ENCODE peak calls at places on chromosomes 4 and X, in nine cellular contexts. One of them, this sample, is unnamed. For H3K27me3 and H3K4me1, the result is how much of the 10 kb centered on the place peaks cover.

GRCh38 chrX:110284159-110284558 is 33.7 kb downstream of the AMMECR1 start:
- DNase-seq in GM23248: peak
- DNase-seq in HepG2: no peak
- DNase-seq in CD4-positive, CD25-positive, alpha-beta regulatory T cell: no peak
- DNase-seq in colonic mucosa: no peak
- DNase-seq in neural progenitor cell: no peak
- DNase-seq in upper lobe of right lung: no peak
- DNase-seq in CD8-positive, alpha-beta T cell: no peak
- DNase-seq in CD8-positive, alpha-beta memory T cell: no peak
- DNase-seq in this sample: no peak

GRCh38 chrX:23610491-23610890 is 56.8 kb upstream of the PRDX4 start:
- DNase-seq in GM23248: peak
- DNase-seq in HepG2: no peak
- DNase-seq in CD4-positive, CD25-positive, alpha-beta regulatory T cell: no peak
- DNase-seq in colonic mucosa: no peak
- DNase-seq in neural progenitor cell: no peak
- DNase-seq in upper lobe of right lung: no peak
- DNase-seq in CD8-positive, alpha-beta T cell: no peak
- DNase-seq in CD8-positive, alpha-beta memory T cell: no peak
- DNase-seq in this sample: no peak

GRCh38 chrX:47283015-47283771 is 50.4 kb downstream of the USP11 start:
- DNase-seq in GM23248: peak
- DNase-seq in HepG2: peak
- DNase-seq in CD4-positive, CD25-positive, alpha-beta regulatory T cell: no peak
- DNase-seq in colonic mucosa: no peak
- DNase-seq in neural progenitor cell: no peak
- DNase-seq in upper lobe of right lung: no peak
- DNase-seq in CD8-positive, alpha-beta T cell: no peak
- DNase-seq in CD8-positive, alpha-beta memory T cell: no peak
- DNase-seq in this sample: no peak

GRCh38 chr4:4712800-4713528 is 146.5 kb upstream of the MSX1 start:
- DNase-seq in GM23248: no peak
- DNase-seq in HepG2: peak
- DNase-seq in CD4-positive, CD25-positive, alpha-beta regulatory T cell: no peak
- DNase-seq in colonic mucosa: no peak
- DNase-seq in neural progenitor cell: no peak
- DNase-seq in upper lobe of right lung: no peak
- DNase-seq in CD8-positive, alpha-beta T cell: no peak
- DNase-seq in CD8-positive, alpha-beta memory T cell: no peak
- DNase-seq in this sample: no peak

GRCh38 chr4:180084561-180084960 is 2158.6 kb upstream of the TENM3 start:
- DNase-seq in GM23248: no peak
- DNase-seq in HepG2: no peak
- DNase-seq in CD4-positive, CD25-positive, alpha-beta regulatory T cell: no peak
- DNase-seq in colonic mucosa: no peak
- DNase-seq in neural progenitor cell: no peak
- DNase-seq in upper lobe of right lung: no peak
- DNase-seq in CD8-positive, alpha-beta T cell: no peak
- DNase-seq in CD8-positive, alpha-beta memory T cell: no peak
- DNase-seq in this sample: no peak

GRCh38 chr4:42392436-42392835 is 4.9 kb upstream of the SHISA3 start:
- DNase-seq in GM23248: no peak
- DNase-seq in HepG2: no peak
- DNase-seq in CD4-positive, CD25-positive, alpha-beta regulatory T cell: no peak
- DNase-seq in colonic mucosa: no peak
- DNase-seq in neural progenitor cell: no peak
- DNase-seq in upper lobe of right lung: no peak
- DNase-seq in CD8-positive, alpha-beta T cell: no peak
- DNase-seq in CD8-positive, alpha-beta memory T cell: no peak
- DNase-seq in this sample: no peak

GRCh38 chr4:5931526-5931925 is 38.6 kb upstream of the CRMP1 start:
- DNase-seq in GM23248: no peak
- DNase-seq in HepG2: no peak
- DNase-seq in CD4-positive, CD25-positive, alpha-beta regulatory T cell: no peak
- DNase-seq in colonic mucosa: no peak
- DNase-seq in neural progenitor cell: no peak
- DNase-seq in upper lobe of right lung: no peak
- DNase-seq in CD8-positive, alpha-beta T cell: no peak
- DNase-seq in CD8-positive, alpha-beta memory T cell: no peak
- DNase-seq in this sample: no peak

GRCh38 chr4:15526924-15527592 is 57.4 kb downstream of the CC2D2A start:
- DNase-seq in GM23248: no peak
- DNase-seq in HepG2: no peak
- DNase-seq in CD4-positive, CD25-positive, alpha-beta regulatory T cell: no peak
- DNase-seq in colonic mucosa: no peak
- DNase-seq in neural progenitor cell: no peak
- DNase-seq in upper lobe of right lung: no peak
- DNase-seq in CD8-positive, alpha-beta T cell: no peak
- DNase-seq in CD8-positive, alpha-beta memory T cell: no peak
- DNase-seq in this sample: no peak

GRCh38 chr4:78293841-78294301 is 236.7 kb downstream of the FRAS1 start:
- DNase-seq in GM23248: peak
- DNase-seq in HepG2: no peak
- DNase-seq in CD4-positive, CD25-positive, alpha-beta regulatory T cell: no peak
- DNase-seq in colonic mucosa: no peak
- DNase-seq in neural progenitor cell: peak
- DNase-seq in upper lobe of right lung: no peak
- DNase-seq in CD8-positive, alpha-beta T cell: no peak
- DNase-seq in CD8-positive, alpha-beta memory T cell: no peak
- DNase-seq in this sample: no peak

GRCh38 chr4:123421227-123421941 is 24.8 kb downstream of the SPRY1 start:
- DNase-seq in GM23248: peak
- DNase-seq in HepG2: no peak
- DNase-seq in CD4-positive, CD25-positive, alpha-beta regulatory T cell: peak
- DNase-seq in colonic mucosa: no peak
- DNase-seq in neural progenitor cell: no peak
- DNase-seq in upper lobe of right lung: no peak
- DNase-seq in CD8-positive, alpha-beta T cell: no peak
- DNase-seq in CD8-positive, alpha-beta memory T cell: no peak
- DNase-seq in this sample: no peak

GRCh38 chr4:76300012-76300411 is 6.5 kb upstream of the STBD1 start:
- DNase-seq in GM23248: no peak
- DNase-seq in HepG2: no peak
- DNase-seq in CD4-positive, CD25-positive, alpha-beta regulatory T cell: no peak
- DNase-seq in colonic mucosa: no peak
- DNase-seq in neural progenitor cell: no peak
- DNase-seq in upper lobe of right lung: no peak
- DNase-seq in CD8-positive, alpha-beta T cell: no peak
- DNase-seq in CD8-positive, alpha-beta memory T cell: no peak
- DNase-seq in this sample: no peak

GRCh38 chrX:275967-276587 is 5.1 kb upstream of the PLCXD1 start:
- DNase-seq in GM23248: peak
- DNase-seq in HepG2: peak
- DNase-seq in CD4-positive, CD25-positive, alpha-beta regulatory T cell: peak
- DNase-seq in colonic mucosa: peak
- DNase-seq in neural progenitor cell: peak
- DNase-seq in upper lobe of right lung: peak
- DNase-seq in CD8-positive, alpha-beta T cell: no peak
- DNase-seq in CD8-positive, alpha-beta memory T cell: peak
- DNase-seq in this sample: peak

GRCh38 chr4:185265942-185266341 is 56.5 kb downstream of the SNX25 start:
- DNase-seq in GM23248: peak
- DNase-seq in HepG2: no peak
- DNase-seq in CD4-positive, CD25-positive, alpha-beta regulatory T cell: peak
- DNase-seq in colonic mucosa: no peak
- DNase-seq in neural progenitor cell: no peak
- DNase-seq in upper lobe of right lung: no peak
- DNase-seq in CD8-positive, alpha-beta T cell: no peak
- DNase-seq in CD8-positive, alpha-beta memory T cell: no peak
- DNase-seq in this sample: no peak

GRCh38 chrX:118807151-118808017 is 16.2 kb upstream of the ZCCHC12 start:
- DNase-seq in GM23248: peak
- DNase-seq in HepG2: peak
- DNase-seq in CD4-positive, CD25-positive, alpha-beta regulatory T cell: peak
- DNase-seq in colonic mucosa: peak
- DNase-seq in neural progenitor cell: peak
- DNase-seq in upper lobe of right lung: no peak
- DNase-seq in CD8-positive, alpha-beta T cell: no peak
- DNase-seq in CD8-positive, alpha-beta memory T cell: no peak
- DNase-seq in this sample: no peak

GRCh38 chr4:67437974-67438713 is 107.2 kb downstream of the CENPC start:
- DNase-seq in GM23248: peak
- DNase-seq in HepG2: peak
- DNase-seq in CD4-positive, CD25-positive, alpha-beta regulatory T cell: no peak
- DNase-seq in colonic mucosa: no peak
- DNase-seq in neural progenitor cell: no peak
- DNase-seq in upper lobe of right lung: no peak
- DNase-seq in CD8-positive, alpha-beta T cell: no peak
- DNase-seq in CD8-positive, alpha-beta memory T cell: no peak
- DNase-seq in this sample: no peak

GRCh38 chr4:156931267-156931666 is 40.3 kb downstream of the PDGFC start:
- DNase-seq in GM23248: peak
- DNase-seq in HepG2: peak
- DNase-seq in CD4-positive, CD25-positive, alpha-beta regulatory T cell: no peak
- DNase-seq in colonic mucosa: no peak
- DNase-seq in neural progenitor cell: no peak
- DNase-seq in upper lobe of right lung: no peak
- DNase-seq in CD8-positive, alpha-beta T cell: no peak
- DNase-seq in CD8-positive, alpha-beta memory T cell: no peak
- DNase-seq in this sample: peak

DNA sequence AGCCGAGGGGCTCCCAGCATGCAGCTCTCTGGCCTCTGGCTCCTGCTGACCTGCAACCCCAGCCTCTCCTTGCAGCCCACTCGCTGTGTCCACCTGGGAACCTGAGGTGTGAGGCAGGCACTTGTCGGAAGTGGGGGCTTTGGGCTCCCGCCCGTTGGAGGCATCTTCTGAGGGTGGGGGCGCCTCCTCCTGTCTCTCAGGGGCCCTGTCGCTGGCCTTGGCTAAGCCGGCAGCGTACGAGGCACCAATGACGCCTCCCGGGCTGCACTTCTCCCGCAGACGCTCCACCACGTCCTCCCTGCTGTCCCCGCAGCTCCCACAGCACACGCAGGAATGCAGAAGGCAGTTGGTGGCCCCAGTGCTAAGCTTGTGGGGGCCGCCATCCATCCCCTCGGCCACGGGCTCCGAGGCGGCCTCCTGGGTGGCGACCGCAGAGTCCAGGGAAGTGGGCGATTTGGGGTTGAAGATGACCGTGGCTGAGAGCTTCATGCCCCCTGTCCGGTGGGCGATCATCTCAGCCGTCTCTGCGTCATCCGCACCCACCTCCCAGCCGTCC is 42.5 kb upstream of the MXD4 start:
- DNase-seq in GM23248: no peak
- DNase-seq in HepG2: no peak
- DNase-seq in CD4-positive, CD25-positive, alpha-beta regulatory T cell: no peak
- DNase-seq in colonic mucosa: peak
- DNase-seq in neural progenitor cell: no peak
- DNase-seq in upper lobe of right lung: no peak
- DNase-seq in CD8-positive, alpha-beta T cell: no peak
- DNase-seq in CD8-positive, alpha-beta memory T cell: no peak
- DNase-seq in this sample: no peak
- H3K27me3 ChIP-seq in GM23248: under half
- H3K27me3 ChIP-seq in HepG2: under half
- H3K27me3 ChIP-seq in CD4-positive, CD25-positive, alpha-beta regulatory T cell: under half
- H3K27me3 ChIP-seq in colonic mucosa: under half
- H3K27me3 ChIP-seq in neural progenitor cell: under half
- H3K27me3 ChIP-seq in upper lobe of right lung: under half
- H3K27me3 ChIP-seq in CD8-positive, alpha-beta T cell: under half
- H3K27me3 ChIP-seq in CD8-positive, alpha-beta memory T cell: under half
- H3K27me3 ChIP-seq in this sample: under half

GRCh38 chr4:8439914-8440490 is 521 bp downstream of the ACOX3 start:
- DNase-seq in GM23248: no peak
- DNase-seq in HepG2: peak
- DNase-seq in CD4-positive, CD25-positive, alpha-beta regulatory T cell: no peak
- DNase-seq in colonic mucosa: no peak
- DNase-seq in neural progenitor cell: peak
- DNase-seq in upper lobe of right lung: no peak
- DNase-seq in CD8-positive, alpha-beta T cell: no peak
- DNase-seq in CD8-positive, alpha-beta memory T cell: no peak
- DNase-seq in this sample: no peak
- H3K4me1 ChIP-seq in GM23248: under half
- H3K4me1 ChIP-seq in HepG2: under half
- H3K4me1 ChIP-seq in CD4-positive, CD25-positive, alpha-beta regulatory T cell: half or more
- H3K4me1 ChIP-seq in colonic mucosa: under half
- H3K4me1 ChIP-seq in neural progenitor cell: under half
- H3K4me1 ChIP-seq in upper lobe of right lung: half or more
- H3K4me1 ChIP-seq in CD8-positive, alpha-beta T cell: half or more
- H3K4me1 ChIP-seq in CD8-positive, alpha-beta memory T cell: under half
- H3K4me1 ChIP-seq in this sample: under half

GRCh38 chrX:40150503-40150902 is 52.7 kb upstream of the BCOR start:
- DNase-seq in GM23248: no peak
- DNase-seq in HepG2: no peak
- DNase-seq in CD4-positive, CD25-positive, alpha-beta regulatory T cell: no peak
- DNase-seq in colonic mucosa: no peak
- DNase-seq in neural progenitor cell: peak
- DNase-seq in upper lobe of right lung: no peak
- DNase-seq in CD8-positive, alpha-beta T cell: no peak
- DNase-seq in CD8-positive, alpha-beta memory T cell: no peak
- DNase-seq in this sample: no peak
- H3K27me3 ChIP-seq in GM23248: under half
- H3K27me3 ChIP-seq in HepG2: under half
- H3K27me3 ChIP-seq in CD4-positive, CD25-positive, alpha-beta regulatory T cell: under half
- H3K27me3 ChIP-seq in colonic mucosa: half or more
- H3K27me3 ChIP-seq in neural progenitor cell: half or more
- H3K27me3 ChIP-seq in upper lobe of right lung: under half
- H3K27me3 ChIP-seq in CD8-positive, alpha-beta T cell: under half
- H3K27me3 ChIP-seq in CD8-positive, alpha-beta memory T cell: under half
- H3K27me3 ChIP-seq in this sample: under half

GRCh38 chr4:41299486-41299885 is 42.8 kb downstream of the UCHL1 start:
- DNase-seq in GM23248: no peak
- DNase-seq in HepG2: no peak
- DNase-seq in CD4-positive, CD25-positive, alpha-beta regulatory T cell: no peak
- DNase-seq in colonic mucosa: no peak
- DNase-seq in neural progenitor cell: no peak
- DNase-seq in upper lobe of right lung: no peak
- DNase-seq in CD8-positive, alpha-beta T cell: no peak
- DNase-seq in CD8-positive, alpha-beta memory T cell: no peak
- DNase-seq in this sample: no peak

GRCh38 chr4:41301137-41301536 is 44.4 kb downstream of the UCHL1 start:
- DNase-seq in GM23248: no peak
- DNase-seq in HepG2: no peak
- DNase-seq in CD4-positive, CD25-positive, alpha-beta regulatory T cell: no peak
- DNase-seq in colonic mucosa: no peak
- DNase-seq in neural progenitor cell: no peak
- DNase-seq in upper lobe of right lung: no peak
- DNase-seq in CD8-positive, alpha-beta T cell: no peak
- DNase-seq in CD8-positive, alpha-beta memory T cell: no peak
- DNase-seq in this sample: no peak

GRCh38 chr4:41296995-41297394 is 40.3 kb downstream of the UCHL1 start:
- DNase-seq in GM23248: no peak
- DNase-seq in HepG2: no peak
- DNase-seq in CD4-positive, CD25-positive, alpha-beta regulatory T cell: no peak
- DNase-seq in colonic mucosa: no peak
- DNase-seq in neural progenitor cell: no peak
- DNase-seq in upper lobe of right lung: no peak
- DNase-seq in CD8-positive, alpha-beta T cell: no peak
- DNase-seq in CD8-positive, alpha-beta memory T cell: no peak
- DNase-seq in this sample: no peak

GRCh38 chr4:41294445-41295062 is 37.8 kb downstream of the UCHL1 start:
- DNase-seq in GM23248: no peak
- DNase-seq in HepG2: no peak
- DNase-seq in CD4-positive, CD25-positive, alpha-beta regulatory T cell: peak
- DNase-seq in colonic mucosa: no peak
- DNase-seq in neural progenitor cell: peak
- DNase-seq in upper lobe of right lung: no peak
- DNase-seq in CD8-positive, alpha-beta T cell: no peak
- DNase-seq in CD8-positive, alpha-beta memory T cell: no peak
- DNase-seq in this sample: no peak

DNA sequence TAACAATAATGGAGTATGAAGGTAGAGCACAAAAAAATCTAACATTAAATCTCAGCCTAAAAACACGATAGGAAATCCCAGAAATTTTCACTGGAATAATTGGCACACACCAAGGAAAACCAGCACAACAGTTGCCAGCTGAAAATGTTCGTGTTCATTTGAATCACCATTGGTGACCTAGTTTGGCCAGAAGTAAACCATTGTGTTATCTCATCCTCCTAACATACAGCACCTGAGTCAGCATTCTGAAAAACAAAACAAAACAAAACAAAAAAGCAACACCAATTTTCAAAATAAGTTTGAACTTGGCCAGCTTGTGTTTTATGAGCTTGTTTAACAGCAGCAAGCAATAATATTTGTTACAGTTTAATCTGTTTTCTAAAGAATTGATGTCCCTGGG is 41.1 kb downstream of the UCHL1 start:
- DNase-seq in GM23248: peak
- DNase-seq in HepG2: no peak
- DNase-seq in CD4-positive, CD25-positive, alpha-beta regulatory T cell: no peak
- DNase-seq in colonic mucosa: no peak
- DNase-seq in neural progenitor cell: no peak
- DNase-seq in upper lobe of right lung: no peak
- DNase-seq in CD8-positive, alpha-beta T cell: no peak
- DNase-seq in CD8-positive, alpha-beta memory T cell: no peak
- DNase-seq in this sample: no peak
- H3K4me1 ChIP-seq in GM23248: under half
- H3K4me1 ChIP-seq in HepG2: under half
- H3K4me1 ChIP-seq in CD4-positive, CD25-positive, alpha-beta regulatory T cell: under half
- H3K4me1 ChIP-seq in colonic mucosa: under half
- H3K4me1 ChIP-seq in neural progenitor cell: under half
- H3K4me1 ChIP-seq in upper lobe of right lung: under half
- H3K4me1 ChIP-seq in CD8-positive, alpha-beta T cell: under half
- H3K4me1 ChIP-seq in CD8-positive, alpha-beta memory T cell: under half
- H3K4me1 ChIP-seq in this sample: under half